ENCODE peak calls at places on chromosomes 12 and 14, in seven cellular contexts. Q, Y, F, E, D, K and S are unnamed samples.

GRCh38 chr12:107359382-107359781 is 266.0 kb upstream of the CRY1 start:
- DNase-seq in F (no peak), K (no peak), Y (no peak), E (no peak), D (no peak), Q (no peak), S (no peak)

GRCh38 chr12:75706786-75707605 is 195.6 kb upstream of the KRR1 start:
- DNase-seq in Q (no peak), F (no peak), Y (no peak), D (no peak), K (peak; percentile 67), E (no peak), S (no peak)

GRCh38 chr14:71658261-71658860 is 273.9 kb upstream of the RGS6 start:
- DNase-seq in E (no peak), Q (no peak), F (no peak), K (no peak), D (no peak), Y (peak; percentile 14), S (no peak)

GRCh38 chr12:52890417-52890816 is 14.5 kb downstream of the KRT8 start:
- DNase-seq in E (no peak), F (no peak), Y (no peak), D (no peak), K (no peak), Q (no peak), S (no peak)

GRCh38 chr12:125330645-125331341 is 265.6 kb downstream of the AACS start:
- DNase-seq in E (peak; percentile 51), F (peak; percentile 73), K (peak; percentile 90), Y (peak; percentile 58), D (no peak), Q (peak; percentile 63), S (peak; percentile 74)

GRCh38 chr14:81982056-81982455 is 448.4 kb upstream of the SEL1L start:
- DNase-seq in E (no peak), D (no peak), K (no peak), F (no peak), Q (no peak), Y (no peak), S (no peak)

GRCh38 chr12:62191747-62192485 is 68.3 kb upstream of the USP15 start:
- DNase-seq in Q (no peak), K (no peak), D (no peak), F (peak; percentile 56), Y (no peak), E (peak; percentile 45), S (no peak)

GRCh38 chr12:25377475-25378179 is 126.9 kb upstream of the KRAS start:
- DNase-seq in F (no peak), D (no peak), Y (no peak), Q (no peak), E (no peak), K (no peak), S (no peak)

GRCh38 chr14:58705066-58705465 is 67.3 kb downstream of the DACT1 start:
- DNase-seq in Q (no peak), Y (peak; percentile 24), K (no peak), E (no peak), F (no peak), D (no peak), S (no peak)

GRCh38 chr12:78192979-78193378 is 362.3 kb downstream of the NAV3 start:
- DNase-seq in Q (no peak), Y (no peak), F (no peak), D (no peak), K (no peak), E (no peak), S (no peak)

GRCh38 chr14:21201732-21202462 is 46.0 kb upstream of the OR5AU1 start:
- DNase-seq in K (no peak), E (no peak), F (no peak), D (no peak), Q (no peak), Y (no peak), S (no peak)

GRCh38 chr12:26832817-26833691 is at the start of gene ITPR2:
- DNase-seq in E (peak; percentile 96), K (peak; percentile 97), D (peak; percentile 60), F (peak; percentile 97), Q (peak; percentile 96), Y (peak; percentile 91), S (peak; percentile 97)

GRCh38 chr12:109948382-109948781 is 47.8 kb downstream of the GIT2 start:
- DNase-seq in F (no peak), E (no peak), Q (no peak), K (no peak), Y (no peak), D (no peak), S (no peak)

DNA sequence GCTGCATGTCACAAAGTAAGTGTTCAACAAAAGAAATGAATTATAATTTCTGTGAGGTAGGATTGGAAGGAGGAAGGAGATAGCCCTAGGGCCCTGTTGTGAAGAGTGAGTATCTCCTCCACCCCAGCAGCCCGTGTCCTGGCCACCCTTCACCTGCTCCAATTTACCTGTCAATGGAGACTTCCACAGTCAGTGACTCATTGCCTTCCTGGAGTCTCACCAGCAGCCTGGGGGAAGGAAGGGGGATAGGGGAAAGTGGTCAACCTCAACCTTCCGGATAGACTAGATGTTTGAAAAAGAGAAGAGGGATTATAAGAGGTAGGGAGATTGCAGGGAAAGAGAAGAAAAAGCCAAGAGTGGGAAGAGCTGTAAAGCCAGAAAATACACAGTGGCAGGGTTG is 9.2 kb downstream of the STAT2 start:
- DNase-seq in Q (no peak), K (no peak), F (no peak), D (no peak), Y (no peak), E (no peak), S (no peak)
- H3K36me3 ChIP-seq in Q (peaks cover 100% of the 10 kb centered on the region), K (peaks cover 83% of the 10 kb centered on the region), F (peaks cover 99% of the 10 kb centered on the region), D (peaks cover 27% of the 10 kb centered on the region), Y (peaks cover 9% of the 10 kb centered on the region), E (no peaks in the 10 kb centered on the region), S (peaks cover 82% of the 10 kb centered on the region)

GRCh38 chr12:57372233-57372632 is 58.6 kb downstream of the R3HDM2 start:
- DNase-seq in Q (no peak), Y (no peak), D (no peak), F (no peak), K (no peak), E (no peak), S (no peak)
- TF ChIP-seq EP300 in Q (no peak), Y (no peak), D (no peak), F (no peak), K (no peak), E (no peak), S (no peak)

GRCh38 chr12:68842123-68842522 is 34.1 kb downstream of the MDM2 start:
- DNase-seq in D (no peak), Q (no peak), F (no peak), E (no peak), Y (no peak), K (no peak), S (no peak)
- H3K36me3 ChIP-seq in D (peaks cover 10% of the 10 kb centered on the region), Q (peaks cover 81% of the 10 kb centered on the region), F (peaks cover 63% of the 10 kb centered on the region), E (no peaks in the 10 kb centered on the region), Y (no peaks in the 10 kb centered on the region), K (peaks cover 66% of the 10 kb centered on the region), S (no peaks in the 10 kb centered on the region)

GRCh38 chr12:32136404-32136803 is 29.8 kb downstream of the BICD1 start:
- DNase-seq in Y (no peak), D (no peak), Q (no peak), F (no peak), E (no peak), K (no peak), S (no peak)
- TF ChIP-seq EP300 in Y (no peak), D (no peak), Q (no peak), F (no peak), E (no peak), K (no peak), S (no peak)